ENCODE peak calls at places on chromosomes 13 and 19, in four cellular contexts. Z is NCI-H2029 treated with DMSO at 0.1 percent for 48 hours; N is stimulated activated CD4-positive, alpha-beta T cell treated with anti-CD3 and anti-CD28 coated beads, Interleukin-4, amount 100 ng/mL, for 24 hours; J is Peyer's patch. O is an unnamed sample.

GRCh38 chr19:15180451-15181390 is 20.1 kb downstream of the NOTCH3 start:
- DNase-seq in Z (peak), N (no peak), J (no peak), O (peak)

GRCh38 chr13:98254541-98254940 is 77.5 kb upstream of the RNF113B start:
- DNase-seq in Z (no peak), N (no peak), J (no peak), O (no peak)

GRCh38 chr13:45537506-45537905 is 72.8 kb downstream of the COG3 start:
- DNase-seq in Z (no peak), N (no peak), J (no peak), O (no peak)

GRCh38 chr19:6828306-6828697 is 55.8 kb downstream of the VAV1 start:
- DNase-seq in Z (peak), N (no peak), J (no peak), O (no peak)

GRCh38 chr13:47945738-47946137 is 55.3 kb downstream of the SUCLA2 start:
- DNase-seq in N (no peak), Z (no peak), J (no peak), O (no peak)

GRCh38 chr13:99382428-99383133 is 75.4 kb upstream of the GPR183 start:
- DNase-seq in N (no peak), J (peak), Z (no peak), O (no peak)

GRCh38 chr13:78589206-78589605 is 14.1 kb downstream of the POU4F1 start:
- DNase-seq in N (no peak), Z (no peak), J (no peak), O (no peak)

GRCh38 chr19:860481-861098 is 1.1 kb downstream of the CFD start:
- DNase-seq in J (peak), N (peak), Z (peak), O (no peak)

GRCh38 chr19:1057185-1057857 is 9.6 kb upstream of the ARHGAP45 start:
- DNase-seq in Z (no peak), J (no peak), N (peak), O (no peak)

GRCh38 chr19:18626906-18627305 is 9.9 kb upstream of the KLHL26 start:
- DNase-seq in J (no peak), Z (no peak), N (no peak), O (no peak)

GRCh38 chr13:96967248-96967745 is 27.0 kb downstream of the OXGR1 start:
- DNase-seq in Z (no peak), N (no peak), J (no peak), O (no peak)

GRCh38 chr13:112704634-112705145 is 14.9 kb downstream of the ATP11A start:
- DNase-seq in J (no peak), N (no peak), Z (no peak), O (no peak)

GRCh38 chr13:34207872-34208271 is 389.9 kb downstream of the RFC3 start:
- DNase-seq in Z (no peak), J (no peak), N (no peak), O (no peak)

GRCh38 chr19:4067396-4068057 is 828 bp upstream of the ZBTB7A start:
- DNase-seq in J (no peak), Z (no peak), N (no peak), O (no peak)

GRCh38 chr13:35876601-35877000 is 254.6 kb downstream of the DCLK1 start:
- DNase-seq in N (no peak), J (no peak), Z (no peak), O (no peak)

GRCh38 chr13:40352807-40353562 is 313.5 kb downstream of the FOXO1 start:
- DNase-seq in N (no peak), J (no peak), Z (no peak), O (no peak)

GRCh38 chr19:51808333-51808986 is 13.5 kb downstream of the FPR3 start:
- DNase-seq in N (no peak), Z (no peak), J (no peak), O (no peak)

GRCh38 chr19:15197275-15198005 is 3.4 kb downstream of the NOTCH3 start:
- DNase-seq in Z (peak), J (no peak), N (no peak), O (no peak)

GRCh38 chr13:44321961-44322360 is 51.7 kb upstream of the SERP2 start:
- DNase-seq in N (no peak), Z (no peak), J (no peak), O (no peak)

GRCh38 chr19:1748115-1748702 is 5.1 kb upstream of the ONECUT3 start:
- DNase-seq in J (peak), N (no peak), Z (no peak), O (no peak)

GRCh38 chr19:40803170-40803856 is 4.3 kb downstream of the EGLN2 start:
- DNase-seq in N (no peak), J (no peak), Z (no peak), O (no peak)

GRCh38 chr19:15374796-15375440 is 4.7 kb downstream of the AKAP8 start:
- DNase-seq in N (no peak), Z (no peak), J (no peak), O (no peak)

GRCh38 chr19:45251452-45252354 is 632 bp downstream of the MARK4 start:
- DNase-seq in J (no peak), Z (no peak), N (no peak), O (no peak)

GRCh38 chr19:13599681-13600080 is 93.4 kb upstream of the CACNA1A start:
- DNase-seq in Z (no peak), N (no peak), J (no peak), O (no peak)

O was measured in NCI-H187 treated with DMSO at 0.1 percent for 48 hours.